ENCODE peak calls at places on chromosomes 2 and 18, in six cellular contexts. One of them, this sample, is unnamed.

GRCh38 chr2:64192570-64193192 is 48.5 kb upstream of the PELI1 start:
- DNase-seq in AG08396: no peak
- DNase-seq in globus pallidus: no peak
- DNase-seq in HEK293T: no peak
- DNase-seq in T-cell: no peak
- DNase-seq in T follicular helper cell: no peak
- DNase-seq in this sample: no peak

GRCh38 chr2:6354546-6354945 is 511.2 kb downstream of the CMPK2 start:
- DNase-seq in AG08396: no peak
- DNase-seq in globus pallidus: no peak
- DNase-seq in HEK293T: no peak
- DNase-seq in T-cell: no peak
- DNase-seq in T follicular helper cell: no peak
- DNase-seq in this sample: no peak

GRCh38 chr2:3112131-3112530 is 265.5 kb downstream of the EIPR1 start:
- DNase-seq in AG08396: no peak
- DNase-seq in globus pallidus: no peak
- DNase-seq in HEK293T: no peak
- DNase-seq in T-cell: no peak
- DNase-seq in T follicular helper cell: no peak
- DNase-seq in this sample: no peak

GRCh38 chr18:79597176-79598045 is 82.2 kb upstream of the CTDP1 start:
- DNase-seq in AG08396: no peak
- DNase-seq in globus pallidus: no peak
- DNase-seq in HEK293T: no peak
- DNase-seq in T-cell: no peak
- DNase-seq in T follicular helper cell: no peak
- DNase-seq in this sample: no peak

GRCh38 chr2:163682695-163683094 is 53.1 kb downstream of the FIGN start:
- DNase-seq in AG08396: no peak
- DNase-seq in globus pallidus: no peak
- DNase-seq in HEK293T: no peak
- DNase-seq in T-cell: no peak
- DNase-seq in T follicular helper cell: no peak
- DNase-seq in this sample: no peak

GRCh38 chr2:14907014-14907612 is 274.6 kb downstream of the LRATD1 start:
- DNase-seq in AG08396: no peak
- DNase-seq in globus pallidus: peak; percentile 5
- DNase-seq in HEK293T: peak; percentile 19
- DNase-seq in T-cell: no peak
- DNase-seq in T follicular helper cell: no peak
- DNase-seq in this sample: peak; percentile 18

GRCh38 chr2:158602027-158602426 is 145.3 kb downstream of the PKP4 start:
- DNase-seq in AG08396: no peak
- DNase-seq in globus pallidus: no peak
- DNase-seq in HEK293T: no peak
- DNase-seq in T-cell: no peak
- DNase-seq in T follicular helper cell: no peak
- DNase-seq in this sample: no peak

GRCh38 chr2:109423556-109424359 is 190.0 kb downstream of the SEPTIN10 start:
- DNase-seq in AG08396: no peak
- DNase-seq in globus pallidus: no peak
- DNase-seq in HEK293T: no peak
- DNase-seq in T-cell: no peak
- DNase-seq in T follicular helper cell: no peak
- DNase-seq in this sample: no peak

GRCh38 chr2:165837122-165837521 is 43.1 kb upstream of the GALNT3 start:
- DNase-seq in AG08396: no peak
- DNase-seq in globus pallidus: no peak
- DNase-seq in HEK293T: no peak
- DNase-seq in T-cell: no peak
- DNase-seq in T follicular helper cell: no peak
- DNase-seq in this sample: no peak

GRCh38 chr2:112031473-112031872 is 23.6 kb upstream of the TMEM87B start:
- DNase-seq in AG08396: peak; percentile 14
- DNase-seq in globus pallidus: no peak
- DNase-seq in HEK293T: no peak
- DNase-seq in T-cell: no peak
- DNase-seq in T follicular helper cell: no peak
- DNase-seq in this sample: no peak

GRCh38 chr2:15636972-15637785 is 45.5 kb downstream of the DDX1 start:
- DNase-seq in AG08396: peak; percentile 77
- DNase-seq in globus pallidus: peak; percentile 81
- DNase-seq in HEK293T: peak; percentile 57
- DNase-seq in T-cell: peak; percentile 48
- DNase-seq in T follicular helper cell: peak; percentile 37
- DNase-seq in this sample: peak; percentile 77

GRCh38 chr2:9753276-9753600 is 90.0 kb upstream of the TAF1B start:
- DNase-seq in AG08396: peak; percentile 86
- DNase-seq in globus pallidus: peak; percentile 38
- DNase-seq in HEK293T: no peak
- DNase-seq in T-cell: no peak
- DNase-seq in T follicular helper cell: no peak
- DNase-seq in this sample: peak; percentile 92

GRCh38 chr2:109497911-109498870 is 115.6 kb downstream of the SEPTIN10 start:
- DNase-seq in AG08396: peak; percentile 59
- DNase-seq in globus pallidus: no peak
- DNase-seq in HEK293T: no peak
- DNase-seq in T-cell: no peak
- DNase-seq in T follicular helper cell: no peak
- DNase-seq in this sample: no peak

GRCh38 chr2:35989040-35989439 is 366.5 kb upstream of the CRIM1 start:
- DNase-seq in AG08396: no peak
- DNase-seq in globus pallidus: no peak
- DNase-seq in HEK293T: no peak
- DNase-seq in T-cell: no peak
- DNase-seq in T follicular helper cell: no peak
- DNase-seq in this sample: no peak

GRCh38 chr2:177392373-177393246 is at the start of gene AGPS:
- DNase-seq in AG08396: peak; percentile 87
- DNase-seq in globus pallidus: peak; percentile 70
- DNase-seq in HEK293T: peak; percentile 77
- DNase-seq in T-cell: peak; percentile 67
- DNase-seq in T follicular helper cell: peak; percentile 59
- DNase-seq in this sample: peak; percentile 80

GRCh38 chr2:60553992-60554648 is 666 bp upstream of the BCL11A start:
- DNase-seq in AG08396: no peak
- DNase-seq in globus pallidus: peak; percentile 33
- DNase-seq in HEK293T: no peak
- DNase-seq in T-cell: no peak
- DNase-seq in T follicular helper cell: no peak
- DNase-seq in this sample: peak; percentile 17

GRCh38 chr2:116716444-116716843 is 1098.0 kb upstream of the DDX18 start:
- DNase-seq in AG08396: no peak
- DNase-seq in globus pallidus: no peak
- DNase-seq in HEK293T: no peak
- DNase-seq in T-cell: no peak
- DNase-seq in T follicular helper cell: no peak
- DNase-seq in this sample: no peak

GRCh38 chr18:7325126-7325430 is 94.2 kb downstream of the LRRC30 start:
- DNase-seq in AG08396: no peak
- DNase-seq in globus pallidus: no peak
- DNase-seq in HEK293T: no peak
- DNase-seq in T-cell: no peak
- DNase-seq in T follicular helper cell: no peak
- DNase-seq in this sample: no peak

GRCh38 chr2:219292616-219293015 is 13.4 kb downstream of the DNAJB2 start:
- DNase-seq in AG08396: no peak
- DNase-seq in globus pallidus: no peak
- DNase-seq in HEK293T: no peak
- DNase-seq in T-cell: no peak
- DNase-seq in T follicular helper cell: no peak
- DNase-seq in this sample: no peak

GRCh38 chr2:192473331-192473730 is 278.6 kb upstream of the TMEFF2 start:
- DNase-seq in AG08396: no peak
- DNase-seq in globus pallidus: no peak
- DNase-seq in HEK293T: no peak
- DNase-seq in T-cell: no peak
- DNase-seq in T follicular helper cell: no peak
- DNase-seq in this sample: no peak

GRCh38 chr2:110732422-110733413 is at the start of gene ACOXL:
- DNase-seq in AG08396: no peak
- DNase-seq in globus pallidus: no peak
- DNase-seq in HEK293T: no peak
- DNase-seq in T-cell: no peak
- DNase-seq in T follicular helper cell: no peak
- DNase-seq in this sample: no peak

GRCh38 chr2:214960677-214961076 is 151.2 kb upstream of the BARD1 start:
- DNase-seq in AG08396: no peak
- DNase-seq in globus pallidus: peak; percentile 3
- DNase-seq in HEK293T: no peak
- DNase-seq in T-cell: no peak
- DNase-seq in T follicular helper cell: no peak
- DNase-seq in this sample: no peak

GRCh38 chr2:149561309-149561926 is 26.2 kb downstream of the MMADHC start:
- DNase-seq in AG08396: peak; percentile 8
- DNase-seq in globus pallidus: peak; percentile 21
- DNase-seq in HEK293T: no peak
- DNase-seq in T-cell: no peak
- DNase-seq in T follicular helper cell: no peak
- DNase-seq in this sample: peak; percentile 19

This sample was measured in A549.